ENCODE peak calls at places on chromosomes 11 and 22, in eight cellular contexts. W is AG08396, X is hypothalamus, F is HFFc6, J is left colon, U is NCI-H2081, Y is EH, K is GF-D8. Q is an unnamed sample.

GRCh38 chr11:6402561-6402981 is 12.3 kb downstream of the SMPD1 start:
- DNase-seq in F (no peak), W (no peak), K (no peak), U (no peak), X (no peak), Y (peak), J (no peak), Q (no peak)

GRCh38 chr11:128116447-128117240 is 470.7 kb downstream of the ETS1 start:
- DNase-seq in J (no peak), W (no peak), F (no peak), U (no peak), Y (peak), K (no peak), X (no peak), Q (no peak)

GRCh38 chr11:34105957-34106504 is 602 bp downstream of the NAT10 start:
- DNase-seq in X (no peak), F (peak), K (no peak), W (peak), U (no peak), J (no peak), Y (peak), Q (no peak)

GRCh38 chr11:61892085-61892370 is 683 bp upstream of the FADS3 start:
- DNase-seq in F (no peak), K (no peak), U (no peak), Y (no peak), W (no peak), J (no peak), X (no peak), Q (no peak)

GRCh38 chr11:97269527-97269926 is 879.7 kb downstream of the JRKL start:
- DNase-seq in F (no peak), Y (no peak), J (no peak), U (peak), W (no peak), X (no peak), K (no peak), Q (no peak)

GRCh38 chr11:11968511-11969280 is 39.7 kb downstream of the DKK3 start:
- DNase-seq in U (no peak), F (peak), Y (peak), J (no peak), X (no peak), K (no peak), W (no peak), Q (no peak)

GRCh38 chr11:5390210-5390609 is 6.6 kb downstream of the OR51M1 start:
- DNase-seq in X (no peak), W (no peak), U (no peak), F (no peak), Y (no peak), K (no peak), J (no peak), Q (no peak)

GRCh38 chr22:43789452-43789851 is 22.7 kb downstream of the EFCAB6 start:
- DNase-seq in Y (peak), X (no peak), W (peak), U (no peak), F (peak), K (no peak), J (peak), Q (no peak)

GRCh38 chr11:46307785-46308341 is 30.4 kb downstream of the CREB3L1 start:
- DNase-seq in F (no peak), W (no peak), J (no peak), K (no peak), X (no peak), U (no peak), Y (no peak), Q (no peak)

GRCh38 chr22:24698266-24698926 is 76.1 kb downstream of the PIWIL3 start:
- DNase-seq in K (no peak), Y (no peak), J (no peak), F (no peak), U (no peak), W (no peak), X (no peak), Q (no peak)

GRCh38 chr11:126378763-126379162 is 23.3 kb downstream of the ST3GAL4 start:
- DNase-seq in J (no peak), Y (no peak), X (no peak), F (no peak), U (no peak), K (no peak), W (no peak), Q (no peak)

GRCh38 chr22:49807780-49808708 is 19.6 kb downstream of the BRD1 start:
- DNase-seq in W (no peak), J (no peak), K (no peak), U (no peak), Y (no peak), F (no peak), X (no peak), Q (no peak)

GRCh38 chr11:8973121-8973520 is 8.9 kb upstream of the TMEM9B start:
- DNase-seq in W (no peak), K (no peak), F (no peak), U (no peak), X (no peak), Y (peak), J (no peak), Q (no peak)

GRCh38 chr22:19599004-19599403 is 74.8 kb upstream of the CLDN5 start:
- DNase-seq in Y (no peak), X (no peak), J (no peak), K (no peak), U (no peak), W (no peak), F (no peak), Q (no peak)

GRCh38 chr11:68012843-68013610 is 2.9 kb downstream of the ALDH3B1 start:
- DNase-seq in J (no peak), K (no peak), X (peak), W (peak), Y (peak), U (no peak), F (peak), Q (no peak)

GRCh38 chr11:86519064-86519911 is 144.6 kb downstream of the CCDC81 start:
- DNase-seq in Y (peak), F (peak), J (no peak), K (no peak), U (no peak), X (no peak), W (peak), Q (no peak)

GRCh38 chr11:78030429-78031325 is 7.6 kb upstream of the KCTD14 start:
- DNase-seq in J (peak), W (peak), K (no peak), U (peak), X (peak), Y (peak), F (no peak), Q (no peak)

GRCh38 chr22:33918676-33919590 is 1.3 kb downstream of the LARGE1 start:
- DNase-seq in K (no peak), W (peak), J (no peak), X (no peak), U (no peak), F (peak), Y (peak), Q (no peak)

GRCh38 chr22:23677701-23677995 is 13.2 kb upstream of the RGL4 start:
- DNase-seq in J (no peak), U (no peak), Y (no peak), W (no peak), X (no peak), K (no peak), F (no peak), Q (no peak)

Q was measured in AML-193.